ENCODE peak calls at places on chromosome 22, in nine cellular contexts. V, H, M, Q, G, R, L, K and B are unnamed samples.

GRCh38 chr22:27576815-27577564 is 224.6 kb downstream of the MN1 start:
- DNase-seq in L (no peak), R (no peak), V (no peak), M (no peak), Q (no peak), K (peak; percentile 35), H (no peak), G (no peak), B (no peak)

GRCh38 chr22:23233084-23233501 is 52.8 kb downstream of the BCR start:
- DNase-seq in L (peak; percentile 52), K (no peak), V (no peak), Q (no peak), H (no peak), G (no peak), R (no peak), M (no peak), B (no peak)

GRCh38 chr22:26800858-26801257 is 143.5 kb downstream of the MIAT start:
- DNase-seq in G (no peak), H (no peak), R (no peak), Q (no peak), V (no peak), M (no peak), K (no peak), L (no peak), B (no peak)

GRCh38 chr22:31342389-31343125 is 3.6 kb downstream of the PATZ1 start:
- DNase-seq in V (no peak), R (no peak), H (no peak), K (no peak), L (no peak), G (no peak), M (no peak), Q (no peak), B (no peak)

GRCh38 chr22:41596776-41597634 is 7.4 kb upstream of the PMM1 start:
- DNase-seq in M (peak; percentile 45), K (peak; percentile 66), V (peak; percentile 33), G (peak; percentile 8), Q (no peak), R (peak; percentile 66), L (peak; percentile 61), H (no peak), B (no peak)

GRCh38 chr22:19959043-19959586 is 17.5 kb upstream of the TXNRD2 start:
- DNase-seq in Q (no peak), R (no peak), K (no peak), H (no peak), M (no peak), L (no peak), G (no peak), V (no peak), B (no peak)

GRCh38 chr22:44719586-44720368 is 17.8 kb downstream of the PRR5 start:
- DNase-seq in M (no peak), H (no peak), R (no peak), Q (no peak), V (no peak), G (no peak), L (no peak), K (no peak), B (no peak)

GRCh38 chr22:44424867-44425351 is 73.1 kb downstream of the RTL6 start:
- DNase-seq in M (no peak), R (no peak), H (no peak), G (no peak), Q (no peak), V (no peak), K (no peak), L (no peak), B (no peak)

GRCh38 chr22:46250783-46251125 is 661 bp upstream of the CDPF1 start:
- DNase-seq in R (no peak), K (no peak), G (no peak), H (no peak), L (no peak), Q (no peak), V (no peak), M (peak; percentile 27), B (no peak)

GRCh38 chr22:19524170-19525115 is at the start of gene CLDN5:
- DNase-seq in L (no peak), V (no peak), M (no peak), K (no peak), H (no peak), Q (no peak), R (no peak), G (no peak), B (no peak)